ENCODE peak calls at places on chromosomes 11 and 22, in seven cellular contexts. M, U, E, D, S, J and X are unnamed samples.

GRCh38 chr11:134482865-134483264 is 70.8 kb upstream of the B3GAT1 start:
- DNase-seq in E (no peak), S (no peak), M (no peak), U (no peak), J (no peak), D (no peak), X (no peak)

GRCh38 chr11:66707486-66707885 is 21.5 kb downstream of the SPTBN2 start:
- DNase-seq in E (no peak), U (no peak), S (no peak), M (no peak), D (no peak), J (no peak), X (no peak)

GRCh38 chr11:16167706-16168487 is 188.4 kb downstream of the SOX6 start:
- DNase-seq in M (no peak), J (no peak), U (no peak), S (no peak), D (no peak), E (no peak), X (no peak)

GRCh38 chr22:25081409-25081824 is 118.2 kb upstream of the CRYBB3 start:
- DNase-seq in E (no peak), S (peak), J (peak), D (peak), U (peak), M (no peak), X (no peak)

GRCh38 chr11:10838083-10838482 is 19.8 kb downstream of the ZBED5 start:
- DNase-seq in M (no peak), J (no peak), S (no peak), D (no peak), E (no peak), U (no peak), X (no peak)

GRCh38 chr11:106961048-106961447 is 57.2 kb downstream of the GUCY1A2 start:
- DNase-seq in S (no peak), J (no peak), E (no peak), U (peak), M (no peak), D (no peak), X (no peak)

GRCh38 chr11:8233691-8234424 is 29.8 kb downstream of the LMO1 start:
- DNase-seq in D (no peak), U (peak), M (no peak), J (peak), E (no peak), S (no peak), X (peak)

GRCh38 chr11:10895285-10895684 is 37.4 kb upstream of the ZBED5 start:
- DNase-seq in U (no peak), M (no peak), E (no peak), J (no peak), D (no peak), S (no peak), X (no peak)

GRCh38 chr22:24507742-24508141 is 12.6 kb downstream of the UPB1 start:
- DNase-seq in S (no peak), U (no peak), D (no peak), E (no peak), J (no peak), M (no peak), X (no peak)

GRCh38 chr11:30016588-30017363 is at the start of gene KCNA4:
- DNase-seq in D (no peak), U (no peak), J (no peak), M (no peak), E (no peak), S (no peak), X (no peak)

GRCh38 chr11:69553416-69554357 is 72.2 kb downstream of the LINC01488 start:
- DNase-seq in E (no peak), S (no peak), M (no peak), J (no peak), U (no peak), D (no peak), X (no peak)

GRCh38 chr11:86228967-86229330 is 15.6 kb upstream of the EED start:
- DNase-seq in S (no peak), J (no peak), E (no peak), M (no peak), D (no peak), U (peak), X (no peak)

GRCh38 chr11:119496453-119496852 is 73.5 kb upstream of the THY1 start:
- DNase-seq in D (no peak), E (no peak), U (no peak), S (no peak), M (no peak), J (peak), X (no peak)

GRCh38 chr11:69467196-69467595 is 14.3 kb upstream of the LINC01488 start:
- DNase-seq in D (no peak), S (no peak), E (no peak), M (no peak), U (no peak), J (no peak), X (no peak)

GRCh38 chr22:33723915-33724314 is 196.4 kb downstream of the LARGE1 start:
- DNase-seq in E (no peak), D (no peak), J (no peak), U (no peak), S (no peak), M (no peak), X (no peak)

GRCh38 chr11:31509017-31509411 is 408 bp downstream of the IMMP1L start:
- DNase-seq in S (no peak), U (peak), E (no peak), J (no peak), D (no peak), M (no peak), X (no peak)

GRCh38 chr11:115164774-115165173 is 339.4 kb downstream of the CADM1 start:
- DNase-seq in J (no peak), U (no peak), D (no peak), S (no peak), E (peak), M (no peak), X (no peak)

GRCh38 chr22:24894220-24894975 is 52.1 kb downstream of the LHFPL7 start:
- DNase-seq in E (peak), J (peak), U (peak), S (peak), M (peak), D (peak), X (peak)

GRCh38 chr11:113507341-113507740 is 32.1 kb upstream of the DRD2 start:
- DNase-seq in S (no peak), M (peak), U (no peak), D (no peak), E (no peak), J (no peak), X (no peak)

GRCh38 chr11:19258651-19259230 is 18.0 kb upstream of the E2F8 start:
- DNase-seq in E (no peak), M (no peak), J (no peak), U (no peak), S (no peak), D (no peak), X (peak)

GRCh38 chr11:77140231-77140959 is 12.3 kb downstream of the MYO7A start:
- DNase-seq in M (peak), D (peak), S (no peak), U (no peak), J (peak), E (peak), X (no peak)

GRCh38 chr22:49143812-49144211 is 683.9 kb downstream of the BRD1 start:
- DNase-seq in S (no peak), D (no peak), J (no peak), M (no peak), U (no peak), E (no peak), X (no peak)

GRCh38 chr11:82980947-82981346 is 79.4 kb downstream of the DDIAS start:
- DNase-seq in J (no peak), D (no peak), U (no peak), E (no peak), M (no peak), S (no peak), X (no peak)

GRCh38 chr22:46858181-46858771 is 95.8 kb downstream of the TBC1D22A start:
- DNase-seq in S (no peak), J (no peak), M (no peak), D (no peak), U (no peak), E (no peak), X (no peak)

GRCh38 chr22:45320326-45320976 is 10.7 kb downstream of the FAM118A start:
- DNase-seq in D (peak), E (no peak), S (no peak), M (peak), J (peak), U (no peak), X (no peak)

GRCh38 chr11:45723421-45723820 is 58.0 kb upstream of the CHST1 start:
- DNase-seq in D (no peak), U (no peak), J (no peak), M (no peak), S (no peak), E (no peak), X (no peak)

GRCh38 chr11:101187748-101188147 is 58.1 kb upstream of the PGR start:
- DNase-seq in S (peak), M (no peak), J (no peak), E (no peak), U (no peak), D (peak), X (no peak)

GRCh38 chr11:20518323-20518834 is 81.0 kb upstream of the SLC6A5 start:
- DNase-seq in S (no peak), J (no peak), M (no peak), U (no peak), E (no peak), D (no peak), X (no peak)

GRCh38 chr11:3123316-3123715 is 41.8 kb downstream of the OSBPL5 start:
- DNase-seq in U (no peak), D (peak), J (peak), E (peak), S (no peak), M (peak), X (no peak)

GRCh38 chr11:72965672-72966071 is 151.5 kb downstream of the ATG16L2 start:
- DNase-seq in E (no peak), S (no peak), D (no peak), J (no peak), M (no peak), U (no peak), X (no peak)

GRCh38 chr11:29162490-29162889 is 854.3 kb downstream of the KCNA4 start:
- DNase-seq in M (no peak), U (no peak), D (peak), J (peak), E (no peak), S (no peak), X (no peak)

GRCh38 chr11:75323609-75324008 is 27.9 kb downstream of the ARRB1 start:
- DNase-seq in D (no peak), S (peak), E (no peak), J (no peak), M (no peak), U (no peak), X (no peak)

GRCh38 chr11:85269109-85269508 is 358.0 kb downstream of the DLG2 start:
- DNase-seq in S (no peak), U (no peak), J (no peak), D (no peak), E (no peak), M (no peak), X (no peak)

GRCh38 chr11:108319541-108320145 is 96.8 kb downstream of the ATM start:
- DNase-seq in E (no peak), D (no peak), U (no peak), J (peak), S (no peak), M (no peak), X (no peak)

GRCh38 chr22:33983558-33983957 is 63.3 kb upstream of the LARGE1 start:
- DNase-seq in S (no peak), M (no peak), J (no peak), E (no peak), D (no peak), U (no peak), X (no peak)

GRCh38 chr11:3086114-3086513 is 28.9 kb upstream of the CARS1 start:
- DNase-seq in D (no peak), E (no peak), U (no peak), S (no peak), J (no peak), M (no peak), X (no peak)

DNA sequence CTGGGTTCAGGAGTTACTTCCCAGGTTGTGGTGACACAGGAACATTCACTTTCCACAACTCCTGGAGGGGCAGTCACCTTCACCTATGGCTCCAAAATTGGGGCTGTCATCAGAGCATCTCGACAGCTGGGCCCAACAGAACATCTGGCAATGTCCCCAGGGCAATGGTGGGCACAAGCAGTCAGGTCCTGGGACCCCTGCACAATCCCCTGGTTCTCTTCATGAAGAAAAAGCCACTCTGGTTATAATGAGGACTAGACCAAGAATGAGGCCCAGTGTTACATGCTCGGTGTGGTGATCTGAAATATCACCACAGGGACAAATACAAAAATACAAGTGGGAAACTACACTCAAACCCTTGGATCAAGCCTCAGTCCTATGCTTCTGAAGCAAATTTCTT is 89.0 kb upstream of the VPREB1 start:
- DNase-seq in J (no peak), S (no peak), M (no peak), D (no peak), E (no peak), U (no peak), X (no peak)
- H3K4me3 ChIP-seq in J (no peak), S (no peak), M (no peak), D (no peak), E (no peak), U (no peak), X (no peak)

GRCh38 chr11:68270334-68271022 is 1.3 kb downstream of the C11orf24 start:
- DNase-seq in E (no peak), U (peak), S (no peak), J (no peak), D (no peak), M (no peak), X (no peak)

GRCh38 chr11:68273056-68273738 is 1.4 kb upstream of the C11orf24 start:
- DNase-seq in M (no peak), U (no peak), S (no peak), E (no peak), J (no peak), D (no peak), X (no peak)

GRCh38 chr11:68271781-68272608 is at the start of gene C11orf24:
- DNase-seq in M (peak), E (peak), U (peak), S (peak), D (peak), J (peak), X (peak)

GRCh38 chr11:68269414-68270081 is 2.2 kb downstream of the C11orf24 start:
- DNase-seq in M (no peak), E (no peak), D (peak), S (no peak), J (peak), U (peak), X (peak)

DNA sequence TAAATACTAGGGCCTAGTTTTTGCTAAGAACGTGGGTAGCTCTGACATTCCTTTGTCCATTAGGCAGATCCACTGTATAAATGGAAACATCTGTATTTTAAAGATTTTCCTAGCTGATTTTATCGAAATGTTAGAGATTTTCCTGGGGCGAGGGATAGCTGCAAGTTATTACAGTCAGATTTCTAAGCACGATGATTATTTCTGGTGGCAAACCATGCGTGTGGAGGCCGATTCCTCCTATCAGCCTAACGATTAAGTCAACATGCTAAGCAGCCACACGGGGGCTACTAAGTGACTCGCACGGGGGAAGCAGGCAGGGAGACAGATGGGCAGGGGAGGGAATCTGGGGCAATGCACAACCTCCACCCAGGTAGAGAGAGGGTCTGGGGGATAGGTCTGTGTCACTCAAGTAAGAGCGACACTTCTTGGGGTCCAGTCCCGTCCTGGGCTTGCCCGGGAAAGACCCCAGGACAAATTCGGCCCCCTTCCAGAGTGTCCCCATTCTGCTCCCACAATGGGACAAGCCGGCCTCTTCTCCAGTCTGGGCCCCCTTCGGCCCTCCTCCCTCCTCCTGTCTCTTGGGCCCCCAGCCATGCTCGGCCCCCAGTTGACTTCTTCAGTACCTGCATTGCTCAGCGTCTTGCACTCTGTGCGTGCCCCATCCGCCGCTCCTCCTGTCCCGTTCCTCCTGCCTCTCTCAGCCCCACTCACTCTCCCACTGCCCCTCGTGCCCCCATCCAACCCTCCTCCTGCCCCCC is 571 bp downstream of the C11orf24 start:
- DNase-seq in U (peak), E (no peak), S (peak), D (peak), J (peak), M (peak), X (peak)
- TF ChIP-seq CTCF in U (peak), E (no peak), S (no peak), D (peak), J (peak), M (peak), X (peak)

GRCh38 chr11:27194976-27195375 is 154.4 kb downstream of the BBOX1 start:
- DNase-seq in J (no peak), E (no peak), M (no peak), U (no peak), D (no peak), S (no peak), X (no peak)

GRCh38 chr11:27193434-27194225 is 153.0 kb downstream of the BBOX1 start:
- DNase-seq in S (no peak), D (no peak), U (no peak), E (no peak), M (no peak), J (no peak), X (no peak)

GRCh38 chr11:27192184-27192583 is 151.6 kb downstream of the BBOX1 start:
- DNase-seq in E (no peak), M (no peak), U (no peak), S (no peak), J (no peak), D (no peak), X (no peak)

GRCh38 chr11:27200779-27201453 is 160.3 kb downstream of the BBOX1 start:
- DNase-seq in M (no peak), D (no peak), E (no peak), U (no peak), S (no peak), J (no peak), X (no peak)

GRCh38 chr11:27196040-27196897 is 155.7 kb downstream of the BBOX1 start:
- DNase-seq in M (no peak), D (no peak), E (no peak), S (no peak), U (no peak), J (no peak), X (no peak)
- H3K4me3 ChIP-seq in M (no peak), D (no peak), E (no peak), S (no peak), U (no peak), J (no peak), X (no peak)

GRCh38 chr11:12687216-12687623 is 13.0 kb downstream of the TEAD1 start:
- DNase-seq in D (no peak), U (peak), S (no peak), M (no peak), J (no peak), E (no peak), X (no peak)

GRCh38 chr11:12685229-12685628 is 11.0 kb downstream of the TEAD1 start:
- DNase-seq in S (no peak), U (peak), D (no peak), M (no peak), J (no peak), E (no peak), X (no peak)

GRCh38 chr11:12686246-12687060 is 12.2 kb downstream of the TEAD1 start:
- DNase-seq in M (no peak), S (no peak), U (peak), E (no peak), J (no peak), D (no peak), X (no peak)

GRCh38 chr11:12689029-12689755 is 15.0 kb downstream of the TEAD1 start:
- DNase-seq in M (no peak), E (no peak), J (peak), S (no peak), D (no peak), U (no peak), X (no peak)

GRCh38 chr11:12687740-12688139 is 13.5 kb downstream of the TEAD1 start:
- DNase-seq in S (no peak), D (no peak), J (no peak), U (peak), M (no peak), E (no peak), X (no peak)
- TF ChIP-seq CTCF in S (no peak), D (no peak), J (no peak), U (no peak), M (no peak), E (no peak), X (no peak)